ENCODE peak calls at places on chromosome 13, in four cellular contexts. A is K562, X is GM12878, Y is HepG2. P is an unnamed sample.

GRCh38 chr13:59318320-59318930 is 845.3 kb downstream of the DIAPH3 start:
- DNase-seq in A (peak; percentile 17), X (peak; percentile 9), Y (peak; percentile 58), P (peak; percentile 34)

GRCh38 chr13:64540468-64540867 is 2689.7 kb downstream of the PCDH9 start:
- DNase-seq in A (no peak), X (no peak), Y (no peak), P (no peak)

GRCh38 chr13:42808572-42808971 is 27.2 kb downstream of the FAM216B start:
- DNase-seq in A (no peak), X (no peak), Y (no peak), P (no peak)

GRCh38 chr13:87810920-87811344 is 139.8 kb downstream of the SLITRK5 start:
- DNase-seq in A (no peak), X (no peak), Y (no peak), P (no peak)

GRCh38 chr13:37138169-37138568 is 32.7 kb upstream of the CSNK1A1L start:
- DNase-seq in A (no peak), X (no peak), Y (peak; percentile 19), P (peak; percentile 0)

GRCh38 chr13:59603646-59604045 is 560.1 kb downstream of the DIAPH3 start:
- DNase-seq in A (no peak), X (no peak), Y (no peak), P (no peak)

GRCh38 chr13:102677122-102677521 is 17.7 kb downstream of the METTL21C start:
- DNase-seq in A (no peak), X (no peak), Y (no peak), P (no peak)

GRCh38 chr13:50320297-50320862 is 305.1 kb downstream of the KCNRG start:
- DNase-seq in A (no peak), X (no peak), Y (peak; percentile 84), P (no peak)

GRCh38 chr13:67549331-67549730 is 319.2 kb upstream of the PCDH9 start:
- DNase-seq in A (no peak), X (no peak), Y (no peak), P (no peak)

GRCh38 chr13:95002126-95002525 is 289.8 kb upstream of the SOX21 start:
- DNase-seq in A (no peak), X (no peak), Y (peak; percentile 46), P (no peak)

GRCh38 chr13:102580552-102581169 is 16.1 kb upstream of the TPP2 start:
- DNase-seq in A (peak; percentile 39), X (no peak), Y (peak; percentile 55), P (no peak)

GRCh38 chr13:22948421-22948820 is 232.4 kb upstream of the SGCG start:
- DNase-seq in A (no peak), X (no peak), Y (no peak), P (no peak)

GRCh38 chr13:27962128-27962841 is 6.8 kb downstream of the CDX2 start:
- DNase-seq in A (no peak), X (no peak), Y (peak; percentile 52), P (peak; percentile 61)

GRCh38 chr13:87622921-87623320 is 48.2 kb upstream of the SLITRK5 start:
- DNase-seq in A (no peak), X (no peak), Y (no peak), P (no peak)

GRCh38 chr13:93364166-93364565 is 137.6 kb downstream of the GPC6 start:
- DNase-seq in A (peak; percentile 23), X (no peak), Y (no peak), P (no peak)

GRCh38 chr13:77353980-77354379 is 27.1 kb upstream of the MYCBP2 start:
- DNase-seq in A (no peak), X (no peak), Y (no peak), P (no peak)

GRCh38 chr13:22137361-22138050 is 466.6 kb downstream of the FGF9 start:
- DNase-seq in A (no peak), X (no peak), Y (no peak), P (no peak)

GRCh38 chr13:95607363-95607762 is 37.1 kb downstream of the DZIP1 start:
- DNase-seq in A (no peak), X (no peak), Y (no peak), P (no peak)

GRCh38 chr13:94182185-94182761 is 297.2 kb downstream of the DCT start:
- DNase-seq in A (no peak), X (no peak), Y (no peak), P (no peak)

GRCh38 chr13:101346942-101347728 is 69.2 kb downstream of the NALCN start:
- DNase-seq in A (no peak), X (no peak), Y (no peak), P (no peak)

DNA sequence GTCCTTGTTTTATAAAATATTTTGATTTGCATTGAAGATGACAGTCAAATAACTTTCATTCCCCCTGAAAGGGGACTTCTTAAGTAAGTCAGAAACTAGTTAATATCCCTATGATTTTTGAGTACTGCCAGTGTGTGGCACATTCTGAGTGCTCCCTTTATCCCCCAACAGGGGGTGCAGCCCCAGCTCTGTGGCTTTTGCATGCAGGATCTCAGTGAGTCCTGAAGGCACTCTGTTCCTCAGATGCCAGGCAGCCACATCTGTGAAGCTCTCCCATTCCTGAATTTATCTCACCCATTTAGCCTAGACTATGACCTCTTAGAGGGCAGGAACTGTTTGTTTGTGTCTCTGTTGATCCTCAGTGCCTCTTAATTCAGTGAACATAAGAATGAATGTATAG is 123.1 kb downstream of the CDK8 start:
- DNase-seq in A (peak; percentile 20), X (no peak), Y (peak; percentile 28), P (peak; percentile 59)
- TF ChIP-seq HDAC6 in A (no peak), X (no peak), Y (no peak), P (no peak)

DNA sequence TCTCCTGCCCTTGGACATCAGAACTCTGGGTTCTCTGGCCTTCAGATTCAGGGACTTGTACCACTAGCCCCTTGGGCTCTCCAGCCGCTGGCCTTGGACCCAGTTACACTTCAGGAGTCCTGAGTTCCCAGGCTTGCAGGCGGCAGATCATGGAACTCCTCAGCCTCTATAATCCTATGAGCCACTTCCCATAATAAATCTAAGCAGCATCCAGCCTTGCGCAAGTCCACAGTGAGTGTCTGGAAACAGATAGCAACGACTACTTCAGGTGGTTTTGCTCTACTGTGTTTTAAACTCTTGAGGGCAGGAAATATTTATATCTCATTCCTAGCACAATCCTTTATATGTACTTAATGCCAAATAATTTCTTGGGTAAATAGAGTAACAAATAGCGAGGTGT is 92.3 kb downstream of the COL4A1 start:
- DNase-seq in A (no peak), X (no peak), Y (no peak), P (no peak)
- TF ChIP-seq HDAC6 in A (no peak), X (no peak), Y (no peak), P (no peak)

GRCh38 chr13:40495620-40496001 is 170.8 kb downstream of the FOXO1 start:
- DNase-seq in A (no peak), X (no peak), Y (peak; percentile 32), P (no peak)

GRCh38 chr13:40494932-40495619 is 171.4 kb downstream of the FOXO1 start:
- DNase-seq in A (no peak), X (no peak), Y (no peak), P (no peak)

GRCh38 chr13:40496035-40496810 is 170.2 kb downstream of the FOXO1 start:
- DNase-seq in A (no peak), X (no peak), Y (no peak), P (no peak)

GRCh38 chr13:40492511-40492910 is 173.9 kb downstream of the FOXO1 start:
- DNase-seq in A (no peak), X (no peak), Y (no peak), P (no peak)

DNA sequence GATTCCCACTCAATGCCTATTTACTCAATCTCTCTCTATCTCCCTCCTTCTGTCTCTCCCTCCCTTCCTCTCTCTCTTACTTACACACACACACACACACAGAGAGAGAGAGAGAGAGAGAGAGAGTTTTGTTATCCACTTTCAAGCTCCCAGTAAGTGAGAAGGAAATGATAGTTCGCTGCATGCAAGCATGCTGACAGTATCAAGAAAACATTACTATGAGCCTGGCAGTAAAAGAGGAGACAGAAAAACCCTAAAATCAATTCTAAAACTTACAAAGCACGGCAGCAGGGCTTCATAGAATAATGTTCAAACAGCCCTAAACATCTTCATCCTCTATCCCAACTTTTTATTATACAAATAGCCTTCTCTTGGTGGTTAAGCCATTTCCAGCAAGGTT is 171.9 kb downstream of the FOXO1 start:
- DNase-seq in A (no peak), X (no peak), Y (no peak), P (no peak)
- TF ChIP-seq HDAC6 in A (no peak), X (no peak), Y (no peak), P (no peak)

DNA sequence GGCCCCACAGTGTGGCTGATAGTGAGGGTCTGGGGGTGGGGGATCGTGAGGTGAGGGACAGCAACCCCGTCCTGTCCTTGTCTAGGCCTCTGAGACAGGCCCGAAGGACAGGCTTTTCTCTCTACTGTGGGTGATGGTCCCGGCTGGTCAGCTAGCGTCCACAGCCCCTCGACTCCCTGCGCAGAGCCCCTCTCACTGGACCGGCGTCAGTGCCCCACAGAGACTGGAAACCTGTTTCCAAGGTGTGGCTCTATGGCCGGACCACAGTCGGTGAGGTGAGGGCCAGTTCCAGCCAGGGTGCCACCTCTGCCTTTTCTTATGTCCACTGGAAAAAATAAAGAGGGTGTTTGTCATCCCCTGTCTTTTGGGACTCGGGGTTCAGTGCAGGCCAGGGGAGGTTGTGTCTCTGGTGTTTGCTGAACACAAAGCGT is 22.6 kb downstream of the ATP11A start:
- DNase-seq in A (no peak), X (no peak), Y (no peak), P (no peak)
- TF ChIP-seq HDAC6 in A (no peak), X (no peak), Y (no peak), P (no peak)